ENCODE peak calls at places on chromosomes 11 and 22, in four cellular contexts. One of them, this sample, is unnamed.

GRCh38 chr11:121024989-121025388 is 1.1 kb downstream of the TBCEL start:
- DNase-seq in tibial nerve: no peak
- DNase-seq in right atrium auricular region: no peak
- DNase-seq in mesendoderm: peak; percentile 82
- DNase-seq in this sample: no peak

GRCh38 chr22:20436309-20437252 is 1.0 kb downstream of the SCARF2 start:
- DNase-seq in tibial nerve: no peak
- DNase-seq in right atrium auricular region: no peak
- DNase-seq in mesendoderm: peak; percentile 54
- DNase-seq in this sample: no peak

GRCh38 chr11:86999859-87000753 is 37.6 kb upstream of the TMEM135 start:
- DNase-seq in tibial nerve: no peak
- DNase-seq in right atrium auricular region: no peak
- DNase-seq in mesendoderm: peak; percentile 100
- DNase-seq in this sample: no peak

GRCh38 chr22:29231971-29232959 is 26.6 kb downstream of the EMID1 start:
- DNase-seq in tibial nerve: no peak
- DNase-seq in right atrium auricular region: peak; percentile 69
- DNase-seq in mesendoderm: no peak
- DNase-seq in this sample: no peak

GRCh38 chr11:63918576-63919171 is 1.7 kb upstream of the RCOR2 start:
- DNase-seq in tibial nerve: no peak
- DNase-seq in right atrium auricular region: no peak
- DNase-seq in mesendoderm: peak; percentile 92
- DNase-seq in this sample: no peak

GRCh38 chr22:21000215-21000986 is 1.5 kb downstream of the THAP7 start:
- DNase-seq in tibial nerve: no peak
- DNase-seq in right atrium auricular region: no peak
- DNase-seq in mesendoderm: no peak
- DNase-seq in this sample: no peak

GRCh38 chr22:44693756-44694155 is 8.2 kb upstream of the PRR5 start:
- DNase-seq in tibial nerve: no peak
- DNase-seq in right atrium auricular region: no peak
- DNase-seq in mesendoderm: no peak
- DNase-seq in this sample: no peak

GRCh38 chr22:41870786-41871185 is 37.9 kb downstream of the SREBF2 start:
- DNase-seq in tibial nerve: no peak
- DNase-seq in right atrium auricular region: no peak
- DNase-seq in mesendoderm: no peak
- DNase-seq in this sample: no peak

GRCh38 chr11:93329936-93330445 is 551 bp upstream of the DEUP1 start:
- DNase-seq in tibial nerve: no peak
- DNase-seq in right atrium auricular region: no peak
- DNase-seq in mesendoderm: peak; percentile 53
- DNase-seq in this sample: no peak

GRCh38 chr11:107710301-107710700 is 1.6 kb downstream of the SLN start:
- DNase-seq in tibial nerve: no peak
- DNase-seq in right atrium auricular region: no peak
- DNase-seq in mesendoderm: peak; percentile 69
- DNase-seq in this sample: no peak

GRCh38 chr22:31228425-31228824 is 16.3 kb downstream of the LIMK2 start:
- DNase-seq in tibial nerve: no peak
- DNase-seq in right atrium auricular region: no peak
- DNase-seq in mesendoderm: no peak
- DNase-seq in this sample: no peak

GRCh38 chr11:78806214-78807004 is 231.7 kb upstream of the NARS2 start:
- DNase-seq in tibial nerve: no peak
- DNase-seq in right atrium auricular region: no peak
- DNase-seq in mesendoderm: no peak
- DNase-seq in this sample: no peak

GRCh38 chr11:123083623-123084029 is 21.7 kb upstream of the HSPA8 start:
- DNase-seq in tibial nerve: peak; percentile 65
- DNase-seq in right atrium auricular region: peak; percentile 94
- DNase-seq in mesendoderm: peak; percentile 74
- DNase-seq in this sample: peak; percentile 56

GRCh38 chr11:10564692-10565318 is 3.7 kb downstream of the LYVE1 start:
- DNase-seq in tibial nerve: no peak
- DNase-seq in right atrium auricular region: no peak
- DNase-seq in mesendoderm: peak; percentile 42
- DNase-seq in this sample: no peak

GRCh38 chr22:41286639-41287091 is 678 bp upstream of the RANGAP1 start:
- DNase-seq in tibial nerve: no peak
- DNase-seq in right atrium auricular region: no peak
- DNase-seq in mesendoderm: no peak
- DNase-seq in this sample: no peak

GRCh38 chr11:77287615-77288273 is 13.7 kb downstream of the GDPD4 start:
- DNase-seq in tibial nerve: no peak
- DNase-seq in right atrium auricular region: no peak
- DNase-seq in mesendoderm: no peak
- DNase-seq in this sample: no peak

GRCh38 chr11:126733685-126734084 is 266.9 kb downstream of the KIRREL3 start:
- DNase-seq in tibial nerve: no peak
- DNase-seq in right atrium auricular region: no peak
- DNase-seq in mesendoderm: no peak
- DNase-seq in this sample: no peak

GRCh38 chr11:859394-860131 is 16.9 kb downstream of the TSPAN4 start:
- DNase-seq in tibial nerve: peak; percentile 62
- DNase-seq in right atrium auricular region: peak; percentile 83
- DNase-seq in mesendoderm: no peak
- DNase-seq in this sample: no peak

GRCh38 chr11:57294225-57295131 is 30.3 kb downstream of the TNKS1BP1 start:
- DNase-seq in tibial nerve: no peak
- DNase-seq in right atrium auricular region: no peak
- DNase-seq in mesendoderm: no peak
- DNase-seq in this sample: no peak

GRCh38 chr22:39491696-39492095 is 10.4 kb upstream of the MIEF1 start:
- DNase-seq in tibial nerve: no peak
- DNase-seq in right atrium auricular region: no peak
- DNase-seq in mesendoderm: no peak
- DNase-seq in this sample: no peak
- H3K4me1 ChIP-seq in tibial nerve: peaks cover 68% of the 10 kb centered on the region
- H3K4me1 ChIP-seq in right atrium auricular region: peaks cover 21% of the 10 kb centered on the region
- H3K4me1 ChIP-seq in mesendoderm: peaks cover 2% of the 10 kb centered on the region
- H3K4me1 ChIP-seq in this sample: no peaks in the 10 kb centered on the region

DNA sequence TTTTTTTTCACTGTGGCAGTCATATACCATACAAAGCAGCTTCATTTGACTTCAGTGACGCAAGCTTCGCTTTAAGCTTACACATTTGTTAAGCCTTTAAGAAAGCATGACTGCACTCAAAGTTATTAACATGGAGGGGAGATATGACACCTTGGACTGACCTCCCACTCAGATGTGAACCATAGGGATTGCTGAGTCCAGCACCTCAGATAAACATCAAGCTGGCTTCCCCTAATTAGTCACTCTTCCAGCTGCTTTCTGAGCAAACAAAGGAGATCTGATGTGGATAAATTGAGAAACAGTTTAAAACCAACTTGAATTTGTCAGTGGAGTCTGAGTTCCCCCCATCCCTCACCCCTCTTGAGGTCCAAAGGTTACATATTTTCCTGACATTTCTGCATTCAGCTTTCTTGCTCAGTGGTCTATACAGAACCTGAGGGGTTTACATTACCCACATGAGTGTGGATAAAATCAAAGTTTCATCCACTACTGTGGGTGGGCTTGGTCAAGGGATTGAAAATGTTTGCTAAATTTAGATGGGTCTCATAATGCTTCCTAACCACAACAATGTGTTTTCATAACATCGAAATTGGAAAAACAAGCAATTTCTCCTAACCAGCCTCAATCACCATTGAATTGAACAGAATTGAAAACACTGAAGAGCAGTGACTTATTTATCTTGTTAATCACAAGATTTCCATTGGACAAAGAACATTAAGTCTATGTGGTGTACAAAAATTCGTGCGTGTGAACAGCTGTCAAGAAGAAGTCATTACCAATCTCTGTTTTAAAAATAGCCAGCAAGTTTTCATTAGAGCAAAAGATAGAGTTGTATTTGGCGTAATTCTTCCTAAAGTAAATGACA is 292.3 kb downstream of the METTL15 start:
- DNase-seq in tibial nerve: no peak
- DNase-seq in right atrium auricular region: no peak
- DNase-seq in mesendoderm: peak; percentile 6
- DNase-seq in this sample: no peak
- H3K4me3 ChIP-seq in tibial nerve: no peak overlapping the region
- H3K4me3 ChIP-seq in right atrium auricular region: no peak overlapping the region
- H3K4me3 ChIP-seq in mesendoderm: no peak overlapping the region
- H3K4me3 ChIP-seq in this sample: no peak overlapping the region

GRCh38 chr11:112159098-112159761 is 4.7 kb downstream of the IL18 start:
- DNase-seq in tibial nerve: no peak
- DNase-seq in right atrium auricular region: no peak
- DNase-seq in mesendoderm: no peak
- DNase-seq in this sample: no peak

GRCh38 chr11:112156594-112157273 is 7.2 kb downstream of the IL18 start:
- DNase-seq in tibial nerve: no peak
- DNase-seq in right atrium auricular region: no peak
- DNase-seq in mesendoderm: no peak
- DNase-seq in this sample: no peak

GRCh38 chr11:112160452-112160851 is 3.4 kb downstream of the IL18 start:
- DNase-seq in tibial nerve: no peak
- DNase-seq in right atrium auricular region: no peak
- DNase-seq in mesendoderm: no peak
- DNase-seq in this sample: no peak

GRCh38 chr11:112156153-112156552 is 7.7 kb downstream of the IL18 start:
- DNase-seq in tibial nerve: no peak
- DNase-seq in right atrium auricular region: no peak
- DNase-seq in mesendoderm: no peak
- DNase-seq in this sample: no peak

GRCh38 chr11:112157274-112157766 is 6.6 kb downstream of the IL18 start:
- DNase-seq in tibial nerve: no peak
- DNase-seq in right atrium auricular region: no peak
- DNase-seq in mesendoderm: peak; percentile 26
- DNase-seq in this sample: no peak
- H3K4me1 ChIP-seq in tibial nerve: peaks cover 41% of the 10 kb centered on the region
- H3K4me1 ChIP-seq in right atrium auricular region: peaks cover 5% of the 10 kb centered on the region
- H3K4me1 ChIP-seq in mesendoderm: no peaks in the 10 kb centered on the region
- H3K4me1 ChIP-seq in this sample: no peaks in the 10 kb centered on the region

GRCh38 chr22:37324340-37325023 is 42.2 kb downstream of the CYTH4 start:
- DNase-seq in tibial nerve: no peak
- DNase-seq in right atrium auricular region: no peak
- DNase-seq in mesendoderm: no peak
- DNase-seq in this sample: no peak
- H3K4me3 ChIP-seq in tibial nerve: no peak overlapping the region
- H3K4me3 ChIP-seq in right atrium auricular region: no peak overlapping the region
- H3K4me3 ChIP-seq in mesendoderm: no peak overlapping the region
- H3K4me3 ChIP-seq in this sample: no peak overlapping the region

DNA sequence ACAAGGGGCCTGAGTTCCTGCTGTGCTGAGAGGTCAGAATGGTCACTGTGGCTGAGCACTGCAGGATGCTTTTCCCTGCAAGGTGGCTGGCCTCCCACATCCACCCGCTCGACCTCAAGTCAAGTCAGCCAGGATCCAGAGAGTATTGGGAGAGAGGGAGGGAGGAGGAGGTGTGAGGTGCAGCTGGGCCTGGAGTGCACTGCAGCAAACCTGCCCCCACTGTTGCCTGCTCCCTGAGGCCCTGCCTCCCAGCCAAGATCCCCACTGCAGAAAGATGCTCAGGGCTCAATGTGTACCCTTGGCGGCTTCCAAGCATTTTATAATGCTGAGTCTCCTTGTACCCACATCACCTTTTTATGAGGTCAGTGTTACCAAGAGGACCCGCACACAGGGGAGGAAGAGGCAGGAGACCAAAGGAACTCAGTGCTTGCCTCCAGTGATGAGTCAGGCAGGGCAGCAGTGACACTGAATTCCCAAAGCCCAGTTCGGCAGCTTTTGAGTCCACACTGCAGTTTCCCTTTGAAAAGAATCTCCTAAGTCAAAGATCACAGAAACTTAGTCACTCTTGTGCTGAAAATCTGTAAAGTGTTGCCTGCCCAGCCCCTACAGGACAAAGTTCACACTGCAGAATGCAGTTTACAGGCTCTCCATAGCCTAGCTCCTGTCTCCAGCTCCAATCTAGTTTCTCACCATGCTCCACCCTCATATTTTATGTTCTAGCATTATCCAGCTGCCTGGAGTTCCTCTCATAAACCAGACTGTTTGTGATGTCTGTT is 3.1 kb downstream of the ENDOD1 start:
- DNase-seq in tibial nerve: no peak
- DNase-seq in right atrium auricular region: no peak
- DNase-seq in mesendoderm: peak; percentile 63
- DNase-seq in this sample: no peak
- H3K4me1 ChIP-seq in tibial nerve: peaks cover 84% of the 10 kb centered on the region
- H3K4me1 ChIP-seq in right atrium auricular region: peaks cover 36% of the 10 kb centered on the region
- H3K4me1 ChIP-seq in mesendoderm: peaks cover 3% of the 10 kb centered on the region
- H3K4me1 ChIP-seq in this sample: peaks cover 12% of the 10 kb centered on the region

GRCh38 chr11:116278076-116278475 is 494.7 kb downstream of the BUD13 start:
- DNase-seq in tibial nerve: no peak
- DNase-seq in right atrium auricular region: no peak
- DNase-seq in mesendoderm: no peak
- DNase-seq in this sample: no peak

GRCh38 chr11:116272181-116272789 is 500.5 kb downstream of the BUD13 start:
- DNase-seq in tibial nerve: no peak
- DNase-seq in right atrium auricular region: no peak
- DNase-seq in mesendoderm: peak; percentile 36
- DNase-seq in this sample: no peak

GRCh38 chr11:116275634-116276033 is 497.2 kb downstream of the BUD13 start:
- DNase-seq in tibial nerve: no peak
- DNase-seq in right atrium auricular region: no peak
- DNase-seq in mesendoderm: peak; percentile 60
- DNase-seq in this sample: no peak

GRCh38 chr11:116281173-116282160 is 491.3 kb downstream of the BUD13 start:
- DNase-seq in tibial nerve: no peak
- DNase-seq in right atrium auricular region: no peak
- DNase-seq in mesendoderm: peak; percentile 49
- DNase-seq in this sample: no peak

GRCh38 chr11:116276051-116277044 is 496.4 kb downstream of the BUD13 start:
- DNase-seq in tibial nerve: peak; percentile 69
- DNase-seq in right atrium auricular region: peak; percentile 75
- DNase-seq in mesendoderm: peak; percentile 91
- DNase-seq in this sample: peak; percentile 43
- H3K4me3 ChIP-seq in tibial nerve: no peak overlapping the region
- H3K4me3 ChIP-seq in right atrium auricular region: peak overlapping the region; percentile 31
- H3K4me3 ChIP-seq in mesendoderm: peak overlapping the region; percentile 31
- H3K4me3 ChIP-seq in this sample: peak overlapping the region; percentile 39

GRCh38 chr11:68469642-68470041 is 9.1 kb downstream of the PPP6R3 start:
- DNase-seq in tibial nerve: no peak
- DNase-seq in right atrium auricular region: no peak
- DNase-seq in mesendoderm: no peak
- DNase-seq in this sample: no peak
- H3K4me1 ChIP-seq in tibial nerve: peaks cover 91% of the 10 kb centered on the region
- H3K4me1 ChIP-seq in right atrium auricular region: peaks cover 93% of the 10 kb centered on the region
- H3K4me1 ChIP-seq in mesendoderm: peaks cover 15% of the 10 kb centered on the region
- H3K4me1 ChIP-seq in this sample: peaks cover 40% of the 10 kb centered on the region

GRCh38 chr11:47268448-47269001 is 1.4 kb upstream of the MADD start:
- DNase-seq in tibial nerve: no peak
- DNase-seq in right atrium auricular region: no peak
- DNase-seq in mesendoderm: no peak
- DNase-seq in this sample: no peak
- H3K4me3 ChIP-seq in tibial nerve: peak overlapping the region; percentile 68
- H3K4me3 ChIP-seq in right atrium auricular region: peak overlapping the region; percentile 90
- H3K4me3 ChIP-seq in mesendoderm: no peak overlapping the region
- H3K4me3 ChIP-seq in this sample: peak overlapping the region; percentile 60

GRCh38 chr22:25070870-25071465 is 118.5 kb downstream of the KIAA1671 start:
- DNase-seq in tibial nerve: no peak
- DNase-seq in right atrium auricular region: no peak
- DNase-seq in mesendoderm: no peak
- DNase-seq in this sample: no peak
- H3K4me1 ChIP-seq in tibial nerve: peaks cover 41% of the 10 kb centered on the region
- H3K4me1 ChIP-seq in right atrium auricular region: peaks cover 23% of the 10 kb centered on the region
- H3K4me1 ChIP-seq in mesendoderm: no peaks in the 10 kb centered on the region
- H3K4me1 ChIP-seq in this sample: peaks cover 43% of the 10 kb centered on the region

This sample was measured in effector memory CD4-positive, alpha-beta T cell.